ENCODE peak calls at places on chromosomes 5 and 9, in six cellular contexts. Y, V, I, T, Q and C are unnamed samples.

GRCh38 chr9:120735415-120736126 is 21.3 kb upstream of the MEGF9 start:
- DNase-seq in V (no peak), I (no peak), Y (no peak), T (no peak), Q (no peak), C (no peak)

GRCh38 chr5:157855404-157855994 is 3.4 kb downstream of the CLINT1 start:
- DNase-seq in Q (no peak), Y (peak), V (no peak), I (peak), T (no peak), C (peak)

GRCh38 chr5:55234171-55234700 is 828 bp upstream of the CCNO start:
- DNase-seq in V (no peak), Q (no peak), Y (peak), T (peak), I (peak), C (no peak)

GRCh38 chr9:125843646-125844045 is 96.5 kb downstream of the PBX3 start:
- DNase-seq in V (no peak), T (peak), Y (no peak), I (no peak), Q (no peak), C (no peak)

GRCh38 chr5:136036293-136036911 is 7.6 kb downstream of the TGFBI start:
- DNase-seq in Q (no peak), V (no peak), T (no peak), I (no peak), Y (no peak), C (no peak)

GRCh38 chr9:123851851-123852250 is 78.1 kb downstream of the DENND1A start:
- DNase-seq in Y (no peak), T (no peak), I (no peak), V (no peak), Q (no peak), C (no peak)

GRCh38 chr5:149497357-149497756 is 53.9 kb downstream of the CSNK1A1 start:
- DNase-seq in V (no peak), Y (peak), Q (no peak), I (no peak), T (no peak), C (no peak)

GRCh38 chr9:93698140-93698908 is 121.9 kb downstream of the PHF2 start:
- DNase-seq in Y (no peak), I (no peak), V (peak), T (no peak), Q (no peak), C (no peak)

GRCh38 chr5:4142842-4143241 is 547.2 kb downstream of the IRX1 start:
- DNase-seq in Q (no peak), I (no peak), Y (no peak), V (no peak), T (no peak), C (no peak)

GRCh38 chr5:13034048-13034447 is 910.4 kb downstream of the DNAH5 start:
- DNase-seq in Q (no peak), V (no peak), T (no peak), I (no peak), Y (no peak), C (no peak)

GRCh38 chr5:126265917-126266316 is 157.3 kb upstream of the GRAMD2B start:
- DNase-seq in I (no peak), V (no peak), Y (no peak), Q (no peak), T (no peak), C (no peak)